ENCODE peak calls at places on chromosomes 6 and 20, in four cellular contexts. D is stimulated activated CD4-positive, alpha-beta T cell treated with anti-CD3 and anti-CD28 coated beads, TNF-alpha, amount 100 ng/mL, for 4 hours; X is NCI-H510A treated with DMSO at 0.1 percent for 48 hours; P is iris pigment epithelial cell. Z is an unnamed sample.

GRCh38 chr6:104653786-104654185 is 205.9 kb downstream of the HACE1 start:
- DNase-seq in X (no peak), D (no peak), P (no peak), Z (no peak)

GRCh38 chr6:134077301-134077700 is 24.9 kb upstream of the SLC2A12 start:
- DNase-seq in D (no peak), P (peak), X (no peak), Z (no peak)

GRCh38 chr20:41575412-41575811 is 42.8 kb downstream of the CHD6 start:
- DNase-seq in P (no peak), X (no peak), D (no peak), Z (no peak)

GRCh38 chr6:33590531-33591198 is 10.6 kb upstream of the BAK1 start:
- DNase-seq in X (no peak), D (no peak), P (no peak), Z (no peak)

GRCh38 chr6:79808846-79809245 is 138.5 kb downstream of the ELOVL4 start:
- DNase-seq in X (no peak), D (no peak), P (no peak), Z (no peak)

GRCh38 chr6:81750660-81751387 is 1.7 kb downstream of the TENT5A start:
- DNase-seq in D (no peak), X (no peak), P (no peak), Z (no peak)

GRCh38 chr6:42339991-42340401 is 111.7 kb downstream of the TRERF1 start:
- DNase-seq in P (no peak), D (no peak), X (no peak), Z (no peak)

GRCh38 chr6:151671195-151671594 is 136.3 kb upstream of the ESR1 start:
- DNase-seq in P (no peak), D (no peak), X (no peak), Z (no peak)